ENCODE peak calls at places on chromosomes 16 and 17, in eight cellular contexts. J is uterus, X is lower lobe of right lung, A is body of pancreas, M is thoracic aorta, H is breast epithelium, B is fibroblast of lung, L is tibial artery. D is an unnamed sample.

GRCh38 chr17:3502466-3502865 is 26.7 kb downstream of the ASPA start:
- DNase-seq in X (no peak), J (no peak), B (peak), M (no peak), L (no peak), H (no peak), A (no peak), D (no peak)

GRCh38 chr17:45102856-45103255 is 29.5 kb downstream of the PLCD3 start:
- DNase-seq in M (no peak), A (no peak), X (no peak), B (no peak), J (no peak), H (no peak), L (no peak), D (peak)

GRCh38 chr16:4245400-4245799 is 3.5 kb upstream of the SRL start:
- DNase-seq in H (no peak), X (no peak), L (no peak), M (no peak), B (peak), J (no peak), A (no peak), D (no peak)

GRCh38 chr16:68179196-68179795 is 56.6 kb downstream of the ESRP2 start:
- DNase-seq in L (no peak), M (no peak), A (no peak), B (no peak), J (no peak), H (no peak), X (no peak), D (no peak)

GRCh38 chr16:49484454-49484853 is 110.8 kb downstream of the C16orf78 start:
- DNase-seq in X (peak), J (peak), B (no peak), L (peak), A (peak), M (peak), H (peak), D (peak)

GRCh38 chr17:80279895-80280294 is 19.2 kb downstream of the RNF213 start:
- DNase-seq in A (no peak), L (no peak), H (no peak), J (peak), M (no peak), B (peak), X (peak), D (peak)

GRCh38 chr16:78034530-78034929 is 12.2 kb downstream of the CLEC3A start:
- DNase-seq in B (no peak), A (no peak), J (no peak), X (no peak), L (no peak), M (no peak), H (no peak), D (no peak)

GRCh38 chr17:48066192-48066591 is 18.0 kb downstream of the NFE2L1 start:
- DNase-seq in X (no peak), B (no peak), M (no peak), A (no peak), H (no peak), L (no peak), J (no peak), D (no peak)

GRCh38 chr16:11361751-11362742 is 16.8 kb downstream of the RMI2 start:
- DNase-seq in A (no peak), L (no peak), B (no peak), X (no peak), M (no peak), J (no peak), H (no peak), D (no peak)

GRCh38 chr16:64180136-64180900 is 941.5 kb downstream of the CDH11 start:
- DNase-seq in L (no peak), J (no peak), A (no peak), M (no peak), H (no peak), X (no peak), B (no peak), D (no peak)

GRCh38 chr17:44024271-44024663 is 9.5 kb upstream of the TMEM101 start:
- DNase-seq in M (no peak), A (no peak), X (no peak), J (no peak), B (no peak), L (no peak), H (no peak), D (no peak)

GRCh38 chr16:278863-279366 is 1.5 kb upstream of the ARHGDIG start:
- DNase-seq in L (no peak), M (no peak), X (no peak), A (peak), B (peak), J (no peak), H (no peak), D (peak)

GRCh38 chr17:35769895-35770486 is 9.3 kb downstream of the C17orf50 start:
- DNase-seq in L (no peak), X (no peak), M (no peak), B (no peak), J (no peak), A (no peak), H (no peak), D (no peak)

GRCh38 chr17:67689534-67690177 is 28.1 kb upstream of the NOL11 start:
- DNase-seq in X (no peak), J (peak), L (no peak), M (peak), H (no peak), A (peak), B (peak), D (peak)

GRCh38 chr17:48625502-48626201 is 506 bp downstream of the HOXB9 start:
- DNase-seq in A (peak), H (no peak), M (no peak), L (no peak), J (no peak), B (no peak), X (no peak), D (peak)

GRCh38 chr16:15807603-15808009 is 49.2 kb downstream of the MYH11 start:
- DNase-seq in X (no peak), L (peak), M (peak), J (peak), B (no peak), H (no peak), A (no peak), D (no peak)

GRCh38 chr17:72788950-72789585 is 303.4 kb downstream of the SLC39A11 start:
- DNase-seq in J (no peak), H (no peak), L (no peak), X (no peak), B (peak), M (no peak), A (no peak), D (no peak)

GRCh38 chr17:44333371-44333770 is 8.7 kb upstream of the SLC25A39 start:
- DNase-seq in J (no peak), X (peak), A (no peak), H (no peak), B (no peak), M (no peak), L (no peak), D (no peak)

GRCh38 chr17:81245024-81245664 is 6.0 kb downstream of the NDUFAF8 start:
- DNase-seq in L (no peak), X (peak), H (no peak), J (no peak), B (no peak), M (no peak), A (no peak), D (no peak)

GRCh38 chr16:25256821-25257503 is 683 bp downstream of the ZKSCAN2 start:
- DNase-seq in A (peak), H (no peak), M (no peak), L (no peak), J (no peak), B (no peak), X (peak), D (peak)

GRCh38 chr16:1751946-1752345 is 19.4 kb downstream of the NME3 start:
- DNase-seq in L (no peak), A (no peak), X (no peak), M (no peak), J (no peak), H (no peak), B (no peak), D (no peak)

GRCh38 chr16:3439637-3440036 is 3.7 kb downstream of the ZNF597 start:
- DNase-seq in A (no peak), H (no peak), B (no peak), L (no peak), X (no peak), M (no peak), J (no peak), D (no peak)

GRCh38 chr17:44556114-44556853 is 1.0 kb upstream of the FZD2 start:
- DNase-seq in X (no peak), B (peak), M (no peak), J (peak), A (peak), H (no peak), L (peak), D (peak)

GRCh38 chr17:8869416-8869815 is 1.9 kb upstream of the PIK3R6 start:
- DNase-seq in X (no peak), H (no peak), A (no peak), M (no peak), L (peak), B (no peak), J (no peak), D (no peak)

GRCh38 chr16:59593256-59593655 is 859.1 kb upstream of the GOT2 start:
- DNase-seq in M (no peak), H (no peak), A (no peak), J (no peak), L (no peak), B (peak), X (no peak), D (no peak)

GRCh38 chr17:57868007-57868774 is 18.3 kb upstream of the MRPS23 start:
- DNase-seq in B (peak), L (peak), H (peak), X (peak), A (peak), M (peak), J (peak), D (peak)

GRCh38 chr17:7842380-7842949 is 8.4 kb downstream of the KDM6B start:
- DNase-seq in X (peak), H (peak), L (peak), J (peak), B (peak), M (peak), A (peak), D (peak)

GRCh38 chr16:57559075-57559790 is 16.8 kb downstream of the ADGRG5 start:
- DNase-seq in X (no peak), L (no peak), B (no peak), J (no peak), H (peak), M (no peak), A (no peak), D (no peak)

GRCh38 chr17:628089-628488 is 86.5 kb downstream of the VPS53 start:
- DNase-seq in X (no peak), J (no peak), M (no peak), A (no peak), L (no peak), H (no peak), B (no peak), D (no peak)
- H3K4me3 ChIP-seq in X (peak), J (no peak), M (no peak), A (no peak), L (no peak), H (no peak), B (no peak), D (no peak)

GRCh38 chr17:6456321-6456720 is 12.1 kb downstream of the PIMREG start:
- DNase-seq in H (no peak), B (no peak), L (no peak), X (peak), M (no peak), J (no peak), A (no peak), D (no peak)

GRCh38 chr17:6453279-6454024 is 9.2 kb downstream of the PIMREG start:
- DNase-seq in A (no peak), B (no peak), L (no peak), M (no peak), J (no peak), X (peak), H (no peak), D (no peak)

GRCh38 chr17:6452471-6453266 is 8.4 kb downstream of the PIMREG start:
- DNase-seq in A (no peak), J (no peak), H (no peak), M (no peak), L (no peak), B (no peak), X (peak), D (no peak)

GRCh38 chr17:6455321-6455705 is 11.1 kb downstream of the PIMREG start:
- DNase-seq in X (peak), A (peak), L (no peak), J (no peak), M (no peak), H (no peak), B (peak), D (peak)

GRCh38 chr17:6454495-6455320 is 10.5 kb downstream of the PIMREG start:
- DNase-seq in H (no peak), B (no peak), M (no peak), X (peak), A (no peak), J (no peak), L (no peak), D (no peak)
- H3K4me3 ChIP-seq in H (peak), B (no peak), M (peak), X (no peak), A (no peak), J (no peak), L (no peak), D (peak)

GRCh38 chr17:36978810-36979584 is 30.2 kb downstream of the AATF start:
- DNase-seq in L (no peak), H (no peak), J (no peak), X (no peak), A (no peak), B (peak), M (no peak), D (no peak)
- H3K4me3 ChIP-seq in L (no peak), H (no peak), J (no peak), X (no peak), A (no peak), B (no peak), M (no peak), D (no peak)

GRCh38 chr16:84916156-84916555 is 95.2 kb downstream of the ZDHHC7 start:
- DNase-seq in L (no peak), M (no peak), B (no peak), X (no peak), J (no peak), H (no peak), A (no peak), D (no peak)

GRCh38 chr16:84917492-84917891 is 93.8 kb downstream of the ZDHHC7 start:
- DNase-seq in H (no peak), J (no peak), L (no peak), M (no peak), X (no peak), A (no peak), B (no peak), D (no peak)

GRCh38 chr16:84918006-84918909 is 93.1 kb downstream of the ZDHHC7 start:
- DNase-seq in J (no peak), X (no peak), H (no peak), L (no peak), A (no peak), M (no peak), B (no peak), D (no peak)

GRCh38 chr16:84919267-84919666 is 92.1 kb downstream of the ZDHHC7 start:
- DNase-seq in A (no peak), M (no peak), L (no peak), J (no peak), X (no peak), B (peak), H (no peak), D (no peak)

DNA sequence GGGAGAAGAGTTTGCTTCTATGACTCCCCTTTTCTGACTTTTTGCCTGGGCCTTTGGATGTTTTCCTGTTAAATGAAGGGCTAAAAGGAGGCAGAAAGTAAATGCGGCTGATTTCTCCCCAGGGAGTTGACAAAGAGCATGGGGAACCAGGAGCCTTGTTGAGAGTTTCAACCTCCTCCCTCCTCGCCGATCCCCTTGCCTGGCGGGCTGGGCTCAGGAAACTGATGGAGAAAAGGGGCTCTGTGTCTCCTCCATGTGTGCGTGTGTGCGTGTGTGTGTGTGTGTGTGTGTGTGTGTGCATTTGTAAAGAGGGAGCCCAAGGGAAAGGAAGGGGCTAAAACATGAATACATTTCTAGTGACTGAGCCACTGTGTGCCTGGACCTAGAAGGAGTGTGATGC is 94.5 kb downstream of the ZDHHC7 start:
- DNase-seq in A (no peak), B (no peak), X (no peak), J (no peak), M (no peak), H (no peak), L (no peak), D (no peak)
- H3K4me3 ChIP-seq in A (no peak), B (no peak), X (no peak), J (no peak), M (no peak), H (no peak), L (no peak), D (no peak)

GRCh38 chr16:14307623-14308356 is 236.7 kb downstream of the MRTFB start:
- DNase-seq in A (peak), L (peak), M (no peak), J (no peak), B (no peak), H (no peak), X (no peak), D (no peak)
- H3K4me3 ChIP-seq in A (no peak), L (peak), M (peak), J (no peak), B (no peak), H (peak), X (no peak), D (no peak)

GRCh38 chr16:51636913-51637743 is 486.1 kb upstream of the SALL1 start:
- DNase-seq in J (no peak), X (no peak), B (no peak), H (no peak), M (no peak), A (no peak), L (no peak), D (no peak)
- H3K4me3 ChIP-seq in J (no peak), X (no peak), B (no peak), H (no peak), M (no peak), A (no peak), L (no peak), D (no peak)

D was measured in thyroid gland.